ENCODE peak calls at places on chromosomes 11 and 22, in ten cellular contexts. F is fibroblast of lung; H is activated T-helper 1 cell treated with anti-CD3 and anti-CD28 coated beads, Interleukin-12 subunit alpha, Interleukin-12 subunit beta, Interleukin-2, Interleukin-4 antibody, amounts not matched to agents 30 ng/mL and 10 ng/mL and 1 ng/mL, durations not matched to agents 14 hours and 24 hours and 36 hours; K is germinal center; G is EH; N is suprapubic skin; A is stimulated activated CD4-positive, alpha-beta T cell treated with anti-CD3 and anti-CD28 coated beads, Interleukin-15, amount 100 ng/mL, for 24 hours; B is stomach; X is A549; T is NCI-H1694. R is an unnamed sample.

GRCh38 chr11:48170840-48171233 is 45.8 kb upstream of the OR4B1 start:
- DNase-seq in F (peak), H (no peak), K (no peak), G (peak), N (no peak), A (no peak), B (no peak), X (no peak), T (no peak), R (no peak)

GRCh38 chr22:18088825-18089568 is 11.2 kb downstream of the PEX26 start:
- DNase-seq in F (no peak), H (no peak), K (no peak), G (no peak), N (no peak), A (peak), B (no peak), X (no peak), T (no peak), R (no peak)

GRCh38 chr11:55172734-55173415 is 89.1 kb upstream of the TRIM48 start:
- DNase-seq in F (no peak), H (no peak), K (no peak), G (no peak), N (peak), A (no peak), B (no peak), X (no peak), T (no peak), R (no peak)

GRCh38 chr11:117908959-117909610 is 20.1 kb downstream of the TMPRSS13 start:
- DNase-seq in F (no peak), H (no peak), K (no peak), G (no peak), N (peak), A (no peak), B (no peak), X (no peak), T (no peak), R (no peak)

GRCh38 chr22:46525681-46526483 is 11.5 kb downstream of the CELSR1 start:
- DNase-seq in F (no peak), H (no peak), K (no peak), G (no peak), N (no peak), A (no peak), B (peak), X (no peak), T (no peak), R (no peak)

GRCh38 chr11:130318031-130318673 is 3.4 kb upstream of the ZBTB44 start:
- DNase-seq in F (no peak), H (no peak), K (no peak), G (no peak), N (no peak), A (no peak), B (no peak), X (no peak), T (no peak), R (no peak)

GRCh38 chr11:37984991-37985390 is 1387.0 kb upstream of the RAG2 start:
- DNase-seq in F (no peak), H (no peak), K (no peak), G (peak), N (no peak), A (no peak), B (no peak), X (no peak), T (no peak), R (no peak)

GRCh38 chr22:26416670-26417270 is 12.3 kb upstream of the ASPHD2 start:
- DNase-seq in F (no peak), H (no peak), K (no peak), G (peak), N (no peak), A (no peak), B (no peak), X (no peak), T (no peak), R (no peak)